ENCODE peak calls at places on chromosomes 5 and 9, in five cellular contexts. L is activated CD8-positive, alpha-beta memory T cell treated with anti-CD3 and anti-CD28 coated beads for 24 hours; H is aorta; P is SW480; X is GM23248. T is an unnamed sample.
A peak's percentile ranks its signal among the peaks of the same experiment; 100 is the strongest.

GRCh38 chr9:81814794-81815464 is 113.3 kb upstream of the SPATA31D4 start:
- DNase-seq in L (no peak), H (no peak), P (peak; percentile 37), X (no peak), T (no peak)

GRCh38 chr5:168916266-168916665 is 337.1 kb upstream of the PANK3 start:
- DNase-seq in L (no peak), H (peak; percentile 54), P (no peak), X (peak; percentile 70), T (no peak)

GRCh38 chr9:100587375-100587774 is 9.5 kb downstream of the CAVIN4 start:
- DNase-seq in L (no peak), H (no peak), P (peak; percentile 26), X (no peak), T (no peak)

GRCh38 chr9:126894052-126894603 is 20.5 kb upstream of the RALGPS1 start:
- DNase-seq in L (no peak), H (no peak), P (no peak), X (no peak), T (no peak)

GRCh38 chr9:134693641-134694367 is 52.2 kb downstream of the COL5A1 start:
- DNase-seq in L (no peak), H (peak; percentile 42), P (no peak), X (no peak), T (no peak)

GRCh38 chr5:73373814-73374510 is 74.6 kb downstream of the FOXD1 start:
- DNase-seq in L (no peak), H (no peak), P (no peak), X (no peak), T (no peak)

GRCh38 chr5:72940082-72940481 is 15.8 kb upstream of the FCHO2 start:
- DNase-seq in L (no peak), H (no peak), P (no peak), X (no peak), T (no peak)

GRCh38 chr5:124342586-124342985 is 403.9 kb downstream of the ZNF608 start:
- DNase-seq in L (no peak), H (no peak), P (no peak), X (no peak), T (no peak)

GRCh38 chr5:107431998-107432397 is 238.7 kb downstream of the EFNA5 start:
- DNase-seq in L (no peak), H (no peak), P (peak; percentile 51), X (peak; percentile 58), T (no peak)

GRCh38 chr5:32013658-32014057 is 160.5 kb downstream of the GOLPH3 start:
- DNase-seq in L (no peak), H (no peak), P (no peak), X (no peak), T (no peak)

GRCh38 chr9:88064554-88064953 is 73.7 kb downstream of the SPATA31C2 start:
- DNase-seq in L (no peak), H (no peak), P (no peak), X (no peak), T (no peak)

GRCh38 chr5:109739741-109740140 is 50.0 kb downstream of the MAN2A1 start:
- DNase-seq in L (no peak), H (no peak), P (peak; percentile 8), X (peak; percentile 15), T (no peak)

GRCh38 chr5:131322926-131323325 is 59.1 kb downstream of the CDC42SE2 start:
- DNase-seq in L (no peak), H (no peak), P (peak; percentile 45), X (no peak), T (no peak)

GRCh38 chr5:43603535-43604363 is 769 bp downstream of the NNT start:
- DNase-seq in L (peak; percentile 81), H (peak; percentile 80), P (peak; percentile 84), X (peak; percentile 74), T (no peak)

GRCh38 chr9:126148994-126149393 is 177.6 kb upstream of the MVB12B start:
- DNase-seq in L (peak; percentile 42), H (no peak), P (no peak), X (no peak), T (peak; percentile 47)

GRCh38 chr5:72860499-72860898 is 44.0 kb downstream of the TNPO1 start:
- DNase-seq in L (no peak), H (no peak), P (no peak), X (peak; percentile 76), T (no peak)

GRCh38 chr5:92019376-92019990 is 636.4 kb upstream of the ARRDC3 start:
- DNase-seq in L (no peak), H (no peak), P (peak; percentile 36), X (peak; percentile 33), T (no peak)